ENCODE peak calls at places on chromosomes 7 and 10, in five cellular contexts. W is stomach, X is transverse colon, Y is K562, F is sigmoid colon. D is an unnamed sample.

GRCh38 chr10:2208106-2208505 is 470.8 kb upstream of the ADARB2 start:
- DNase-seq in W (no peak), X (no peak), Y (no peak), F (no peak), D (no peak)

GRCh38 chr7:151631968-151632749 is 112.5 kb upstream of the RHEB start:
- DNase-seq in W (peak), X (peak), Y (peak), F (peak), D (no peak)

GRCh38 chr7:134920026-134920758 is 66.1 kb upstream of the AGBL3 start:
- DNase-seq in W (no peak), X (no peak), Y (no peak), F (no peak), D (no peak)

GRCh38 chr10:126130291-126130710 is 233.9 kb downstream of the FANK1 start:
- DNase-seq in W (no peak), X (no peak), Y (no peak), F (no peak), D (no peak)

GRCh38 chr10:101014966-101015581 is 15.5 kb downstream of the LZTS2 start:
- DNase-seq in W (no peak), X (no peak), Y (no peak), F (no peak), D (no peak)

GRCh38 chr7:2120251-2120660 is 112.5 kb downstream of the MAD1L1 start:
- DNase-seq in W (peak), X (no peak), Y (no peak), F (no peak), D (no peak)

GRCh38 chr7:151459726-151460473 is 20.0 kb upstream of the CRYGN start:
- DNase-seq in W (peak), X (peak), Y (peak), F (peak), D (peak)

GRCh38 chr7:104848386-104848990 is 165.5 kb upstream of the KMT2E start:
- DNase-seq in W (peak), X (peak), Y (peak), F (no peak), D (peak)

GRCh38 chr10:114023198-114023597 is 20.5 kb upstream of the ADRB1 start:
- DNase-seq in W (no peak), X (no peak), Y (no peak), F (no peak), D (no peak)

GRCh38 chr10:117444497-117445040 is 69.3 kb upstream of the PDZD8 start:
- DNase-seq in W (no peak), X (no peak), Y (no peak), F (no peak), D (no peak)

GRCh38 chr7:65006094-65006992 is at the start of gene ERV3-1:
- DNase-seq in W (peak), X (peak), Y (peak), F (peak), D (peak)

GRCh38 chr10:28684986-28685580 is 7.8 kb downstream of the BAMBI start:
- DNase-seq in W (no peak), X (no peak), Y (no peak), F (no peak), D (no peak)

GRCh38 chr10:70271996-70272924 is 11.5 kb downstream of the NPFFR1 start:
- DNase-seq in W (peak), X (no peak), Y (no peak), F (no peak), D (no peak)

GRCh38 chr7:142798451-142799438 is 28.0 kb downstream of the PRSS2 start:
- DNase-seq in W (no peak), X (no peak), Y (no peak), F (no peak), D (no peak)

GRCh38 chr10:127426746-127427145 is 122.4 kb upstream of the NPS start:
- DNase-seq in W (no peak), X (no peak), Y (no peak), F (no peak), D (no peak)

GRCh38 chr7:22061781-22062180 is 116.1 kb upstream of the CDCA7L start:
- DNase-seq in W (no peak), X (no peak), Y (no peak), F (no peak), D (no peak)

GRCh38 chr10:62814901-62815372 is 1.2 kb downstream of the EGR2 start:
- DNase-seq in W (no peak), X (no peak), Y (no peak), F (no peak), D (no peak)

GRCh38 chr7:41164440-41164839 is 538.5 kb downstream of the INHBA start:
- DNase-seq in W (no peak), X (no peak), Y (no peak), F (no peak), D (no peak)

GRCh38 chr10:29356931-29357330 is 68.1 kb downstream of the LYZL1 start:
- DNase-seq in W (no peak), X (no peak), Y (no peak), F (no peak), D (no peak)

GRCh38 chr7:51043461-51043860 is 260.8 kb upstream of the GRB10 start:
- DNase-seq in W (no peak), X (no peak), Y (no peak), F (no peak), D (no peak)

GRCh38 chr10:14022954-14023353 is 307.8 kb downstream of the FRMD4A start:
- DNase-seq in W (no peak), X (no peak), Y (no peak), F (no peak), D (no peak)

GRCh38 chr10:28891058-28891713 is 213.9 kb downstream of the BAMBI start:
- DNase-seq in W (no peak), X (no peak), Y (no peak), F (no peak), D (no peak)

GRCh38 chr10:132291826-132292225 is 15.9 kb downstream of the STK32C start:
- DNase-seq in W (no peak), X (no peak), Y (no peak), F (peak), D (no peak)

GRCh38 chr10:102422586-102423129 is 2.0 kb downstream of the FBXL15 start:
- DNase-seq in W (peak), X (peak), Y (peak), F (peak), D (peak)

GRCh38 chr10:107280293-107280692 is 115.8 kb upstream of the SORCS1 start:
- DNase-seq in W (no peak), X (no peak), Y (no peak), F (no peak), D (no peak)

GRCh38 chr10:35232509-35232908 is 103.8 kb upstream of the CCNY start:
- DNase-seq in W (no peak), X (no peak), Y (no peak), F (no peak), D (no peak)

GRCh38 chr10:97361050-97361901 is 26.7 kb upstream of the FRAT2 start:
- DNase-seq in W (no peak), X (no peak), Y (no peak), F (no peak), D (no peak)

GRCh38 chr10:113853577-113854018 is 284 bp downstream of the DCLRE1A start:
- DNase-seq in W (no peak), X (no peak), Y (peak), F (no peak), D (no peak)

GRCh38 chr7:44448922-44449321 is 41.5 kb downstream of the NUDCD3 start:
- DNase-seq in W (no peak), X (no peak), Y (no peak), F (no peak), D (no peak)

GRCh38 chr7:24508301-24508700 is 65.0 kb upstream of the PALS2 start:
- DNase-seq in W (no peak), X (no peak), Y (no peak), F (no peak), D (no peak)

GRCh38 chr10:69716711-69717560 is 84.8 kb upstream of the COL13A1 start:
- DNase-seq in W (peak), X (peak), Y (peak), F (no peak), D (no peak)

GRCh38 chr7:151193203-151193602 is 6.2 kb upstream of the ASB10 start:
- DNase-seq in W (no peak), X (no peak), Y (no peak), F (no peak), D (no peak)

GRCh38 chr10:104076743-104077160 is 8.9 kb downstream of the COL17A1 start:
- DNase-seq in W (peak), X (peak), Y (no peak), F (no peak), D (no peak)

DNA sequence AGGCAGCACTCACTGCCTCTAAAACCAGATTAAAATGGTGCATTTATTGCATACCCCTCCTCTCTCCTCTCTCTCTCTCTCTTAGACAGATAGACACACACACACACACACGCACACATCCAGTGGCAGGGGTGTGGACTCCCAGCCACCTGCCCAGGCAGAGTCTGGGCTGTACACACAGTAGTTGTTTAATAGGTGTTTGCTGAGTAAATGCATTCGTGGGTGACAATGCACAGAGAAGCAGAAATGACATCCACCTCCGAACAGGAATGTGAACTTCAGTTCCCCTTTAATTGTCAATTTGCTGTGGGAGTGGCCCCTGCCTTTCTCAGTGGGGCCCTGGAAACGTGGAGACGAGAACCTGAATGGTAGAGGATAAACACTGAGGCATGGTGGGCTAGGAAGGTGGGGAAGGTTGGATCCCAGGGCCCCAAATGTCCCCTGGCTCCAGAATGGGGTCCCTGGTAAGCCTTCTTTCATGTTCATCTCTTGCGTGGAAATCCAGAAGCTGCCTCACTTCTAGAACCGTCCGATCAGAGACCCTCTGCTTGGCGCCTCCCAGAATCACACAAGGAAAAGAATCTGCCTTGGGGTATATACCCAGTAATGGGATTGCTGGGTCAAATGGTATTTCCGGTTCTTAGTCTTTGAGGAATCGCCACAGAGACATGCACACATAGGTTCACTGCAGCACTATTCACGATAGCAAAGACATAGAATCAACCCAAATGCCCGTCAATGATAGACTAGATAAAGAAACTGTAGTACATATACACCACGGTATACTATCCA is 58.5 kb upstream of the ECHDC3 start:
- DNase-seq in W (no peak), X (peak), Y (no peak), F (no peak), D (no peak)
- TF ChIP-seq POLR2AphosphoS5 in W (no peak), X (no peak), Y (no peak), F (no peak), D (no peak)

DNA sequence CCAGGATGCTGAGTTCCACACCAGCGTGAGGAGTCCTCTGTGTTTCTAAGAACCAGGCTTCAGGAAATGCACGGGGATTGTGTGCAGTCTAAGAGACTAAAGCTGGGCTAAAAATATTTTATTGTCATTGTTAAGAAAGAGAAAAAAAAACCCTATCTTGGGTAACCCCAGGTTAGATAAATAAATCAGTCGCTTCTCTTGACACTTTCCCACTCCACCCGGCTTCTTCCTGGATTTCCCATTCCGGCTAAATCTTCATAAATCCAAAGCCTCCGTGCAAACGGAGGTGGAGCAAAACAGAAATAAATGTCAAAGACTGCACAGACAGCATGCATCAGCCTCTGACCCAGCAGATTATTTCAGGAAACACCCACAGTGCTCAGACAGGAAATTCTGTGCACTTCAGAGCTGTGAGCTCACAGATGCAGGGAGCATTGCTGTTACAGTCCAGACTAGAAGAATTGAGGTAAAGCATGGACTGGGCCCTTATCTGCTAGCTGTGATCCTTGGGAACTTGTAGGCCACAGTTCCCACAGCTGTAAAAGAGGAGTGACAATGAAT is 44.8 kb upstream of the GRID1 start:
- DNase-seq in W (no peak), X (no peak), Y (no peak), F (no peak), D (no peak)
- TF ChIP-seq POLR2AphosphoS5 in W (no peak), X (peak), Y (no peak), F (no peak), D (no peak)

GRCh38 chr7:130275826-130276291 is 9.2 kb downstream of the CPA2 start:
- DNase-seq in W (no peak), X (no peak), Y (no peak), F (no peak), D (no peak)
- TF ChIP-seq POLR2AphosphoS5 in W (no peak), X (no peak), Y (no peak), F (no peak), D (no peak)

GRCh38 chr7:36119005-36119711 is 33.9 kb upstream of the EEPD1 start:
- DNase-seq in W (peak), X (peak), Y (no peak), F (no peak), D (peak)
- TF ChIP-seq POLR2AphosphoS5 in W (no peak), X (peak), Y (no peak), F (no peak), D (no peak)